ENCODE peak calls at places on chromosomes 12 and 14, in six cellular contexts. One of them, this sample, is unnamed.

GRCh38 chr12:16118586-16118985 is 158.9 kb downstream of the SLC15A5 start:
- DNase-seq in K562: no peak
- DNase-seq in PC-3: no peak
- DNase-seq in hepatocyte: no peak
- DNase-seq in neuronal stem cell: peak; percentile 21
- DNase-seq in OCI-LY7: no peak
- DNase-seq in this sample: no peak

GRCh38 chr12:57152408-57153038 is 5.1 kb upstream of the LRP1-AS start:
- DNase-seq in neuronal stem cell: no peak
- DNase-seq in PC-3: no peak
- DNase-seq in hepatocyte: no peak
- DNase-seq in OCI-LY7: no peak
- DNase-seq in K562: no peak
- DNase-seq in this sample: no peak

GRCh38 chr14:68628605-68629310 is 164.1 kb downstream of the ZFP36L1 start:
- DNase-seq in OCI-LY7: no peak
- DNase-seq in hepatocyte: peak; percentile 64
- DNase-seq in PC-3: peak; percentile 38
- DNase-seq in K562: no peak
- DNase-seq in neuronal stem cell: no peak
- DNase-seq in this sample: no peak

GRCh38 chr14:96149131-96149530 is 55.5 kb upstream of the BDKRB2 start:
- DNase-seq in OCI-LY7: no peak
- DNase-seq in neuronal stem cell: no peak
- DNase-seq in PC-3: no peak
- DNase-seq in K562: no peak
- DNase-seq in hepatocyte: no peak
- DNase-seq in this sample: no peak

GRCh38 chr14:32073537-32074189 is 3.4 kb upstream of the ARHGAP5 start:
- DNase-seq in neuronal stem cell: peak; percentile 62
- DNase-seq in PC-3: peak; percentile 93
- DNase-seq in hepatocyte: peak; percentile 81
- DNase-seq in K562: peak; percentile 76
- DNase-seq in OCI-LY7: peak; percentile 79
- DNase-seq in this sample: no peak

GRCh38 chr14:36091096-36091495 is 85.4 kb downstream of the PTCSC3 start:
- DNase-seq in K562: peak; percentile 5
- DNase-seq in OCI-LY7: no peak
- DNase-seq in hepatocyte: peak; percentile 82
- DNase-seq in PC-3: peak; percentile 75
- DNase-seq in neuronal stem cell: no peak
- DNase-seq in this sample: no peak

GRCh38 chr12:31728289-31728916 is 418 bp downstream of the AMN1 start:
- DNase-seq in neuronal stem cell: no peak
- DNase-seq in PC-3: no peak
- DNase-seq in hepatocyte: peak; percentile 51
- DNase-seq in OCI-LY7: peak; percentile 63
- DNase-seq in K562: peak; percentile 71
- DNase-seq in this sample: no peak

GRCh38 chr12:124525455-124525854 is 42.0 kb downstream of the NCOR2 start:
- DNase-seq in neuronal stem cell: no peak
- DNase-seq in PC-3: no peak
- DNase-seq in OCI-LY7: no peak
- DNase-seq in K562: no peak
- DNase-seq in hepatocyte: no peak
- DNase-seq in this sample: no peak

GRCh38 chr12:30794591-30795409 is 40.0 kb upstream of the CAPRIN2 start:
- DNase-seq in neuronal stem cell: peak; percentile 23
- DNase-seq in hepatocyte: peak; percentile 16
- DNase-seq in PC-3: peak; percentile 91
- DNase-seq in K562: peak; percentile 39
- DNase-seq in OCI-LY7: no peak
- DNase-seq in this sample: no peak

GRCh38 chr14:98665019-98665418 is 607.0 kb downstream of the BCL11B start:
- DNase-seq in OCI-LY7: no peak
- DNase-seq in hepatocyte: no peak
- DNase-seq in K562: no peak
- DNase-seq in PC-3: no peak
- DNase-seq in neuronal stem cell: no peak
- DNase-seq in this sample: no peak

GRCh38 chr12:27367078-27367477 is 34.4 kb downstream of the BMAL2 start:
- DNase-seq in K562: no peak
- DNase-seq in neuronal stem cell: no peak
- DNase-seq in hepatocyte: no peak
- DNase-seq in PC-3: peak; percentile 37
- DNase-seq in OCI-LY7: no peak
- DNase-seq in this sample: no peak

GRCh38 chr12:127399451-127399850 is 867.5 kb upstream of the TMEM132C start:
- DNase-seq in PC-3: no peak
- DNase-seq in neuronal stem cell: no peak
- DNase-seq in K562: no peak
- DNase-seq in OCI-LY7: no peak
- DNase-seq in hepatocyte: no peak
- DNase-seq in this sample: no peak

GRCh38 chr14:77124345-77125274 is 17.0 kb downstream of the ZDHHC22 start:
- DNase-seq in K562: peak; percentile 39
- DNase-seq in PC-3: peak; percentile 38
- DNase-seq in neuronal stem cell: peak; percentile 40
- DNase-seq in OCI-LY7: peak; percentile 51
- DNase-seq in hepatocyte: peak; percentile 78
- DNase-seq in this sample: no peak

GRCh38 chr12:121803861-121804416 is at the start of gene SETD1B:
- DNase-seq in neuronal stem cell: no peak
- DNase-seq in OCI-LY7: peak; percentile 79
- DNase-seq in hepatocyte: peak; percentile 69
- DNase-seq in PC-3: peak; percentile 51
- DNase-seq in K562: peak; percentile 78
- DNase-seq in this sample: no peak

GRCh38 chr12:13337786-13338185 is 141.3 kb downstream of the EMP1 start:
- DNase-seq in K562: no peak
- DNase-seq in OCI-LY7: no peak
- DNase-seq in PC-3: no peak
- DNase-seq in hepatocyte: no peak
- DNase-seq in neuronal stem cell: no peak
- DNase-seq in this sample: no peak

GRCh38 chr14:73759183-73759713 is 45.1 kb upstream of the PNMA1 start:
- DNase-seq in neuronal stem cell: no peak
- DNase-seq in K562: peak; percentile 77
- DNase-seq in PC-3: peak; percentile 56
- DNase-seq in hepatocyte: peak; percentile 85
- DNase-seq in OCI-LY7: peak; percentile 66
- DNase-seq in this sample: no peak
- H2AFZ ChIP-seq in neuronal stem cell: peak overlapping the region; percentile 90
- H2AFZ ChIP-seq in K562: no peak overlapping the region
- H2AFZ ChIP-seq in PC-3: peak overlapping the region; percentile 63
- H2AFZ ChIP-seq in hepatocyte: no peak overlapping the region
- H2AFZ ChIP-seq in OCI-LY7: no peak overlapping the region
- H2AFZ ChIP-seq in this sample: no peak overlapping the region

GRCh38 chr12:89356069-89356665 is 3.9 kb upstream of the DUSP6 start:
- DNase-seq in OCI-LY7: no peak
- DNase-seq in PC-3: no peak
- DNase-seq in neuronal stem cell: no peak
- DNase-seq in hepatocyte: no peak
- DNase-seq in K562: no peak
- DNase-seq in this sample: no peak

GRCh38 chr12:89355243-89356068 is 3.2 kb upstream of the DUSP6 start:
- DNase-seq in OCI-LY7: no peak
- DNase-seq in K562: no peak
- DNase-seq in neuronal stem cell: no peak
- DNase-seq in PC-3: no peak
- DNase-seq in hepatocyte: no peak
- DNase-seq in this sample: no peak

GRCh38 chr12:89359615-89360014 is 7.3 kb upstream of the DUSP6 start:
- DNase-seq in PC-3: no peak
- DNase-seq in OCI-LY7: no peak
- DNase-seq in neuronal stem cell: no peak
- DNase-seq in K562: no peak
- DNase-seq in hepatocyte: no peak
- DNase-seq in this sample: no peak

GRCh38 chr12:89358805-89359204 is 6.5 kb upstream of the DUSP6 start:
- DNase-seq in K562: no peak
- DNase-seq in neuronal stem cell: no peak
- DNase-seq in hepatocyte: no peak
- DNase-seq in PC-3: no peak
- DNase-seq in OCI-LY7: no peak
- DNase-seq in this sample: no peak

DNA sequence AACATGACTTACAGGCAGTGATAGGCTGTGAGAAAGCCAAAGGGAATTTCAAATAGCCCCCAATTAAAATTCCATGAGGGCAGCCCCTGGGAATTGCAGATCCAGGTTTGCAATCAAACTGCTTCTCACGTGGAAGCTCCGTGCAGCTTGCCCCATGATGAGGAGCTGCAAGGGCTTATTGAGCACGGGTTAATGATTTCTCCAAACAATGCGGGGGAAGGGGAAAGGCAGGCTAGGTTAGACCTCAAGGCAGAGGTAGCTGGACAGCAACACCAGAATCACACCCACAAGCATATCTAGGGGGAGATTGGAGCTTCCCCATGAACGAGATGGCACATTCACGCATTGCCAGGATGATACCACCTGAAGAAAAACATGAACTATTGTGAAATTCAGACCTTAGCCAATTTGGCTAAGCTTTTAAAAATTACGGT is 5.0 kb upstream of the DUSP6 start:
- DNase-seq in K562: no peak
- DNase-seq in neuronal stem cell: no peak
- DNase-seq in PC-3: no peak
- DNase-seq in OCI-LY7: no peak
- DNase-seq in hepatocyte: peak; percentile 70
- DNase-seq in this sample: no peak
- H2AFZ ChIP-seq in K562: no peak overlapping the region
- H2AFZ ChIP-seq in neuronal stem cell: no peak overlapping the region
- H2AFZ ChIP-seq in PC-3: no peak overlapping the region
- H2AFZ ChIP-seq in OCI-LY7: no peak overlapping the region
- H2AFZ ChIP-seq in hepatocyte: no peak overlapping the region
- H2AFZ ChIP-seq in this sample: no peak overlapping the region

DNA sequence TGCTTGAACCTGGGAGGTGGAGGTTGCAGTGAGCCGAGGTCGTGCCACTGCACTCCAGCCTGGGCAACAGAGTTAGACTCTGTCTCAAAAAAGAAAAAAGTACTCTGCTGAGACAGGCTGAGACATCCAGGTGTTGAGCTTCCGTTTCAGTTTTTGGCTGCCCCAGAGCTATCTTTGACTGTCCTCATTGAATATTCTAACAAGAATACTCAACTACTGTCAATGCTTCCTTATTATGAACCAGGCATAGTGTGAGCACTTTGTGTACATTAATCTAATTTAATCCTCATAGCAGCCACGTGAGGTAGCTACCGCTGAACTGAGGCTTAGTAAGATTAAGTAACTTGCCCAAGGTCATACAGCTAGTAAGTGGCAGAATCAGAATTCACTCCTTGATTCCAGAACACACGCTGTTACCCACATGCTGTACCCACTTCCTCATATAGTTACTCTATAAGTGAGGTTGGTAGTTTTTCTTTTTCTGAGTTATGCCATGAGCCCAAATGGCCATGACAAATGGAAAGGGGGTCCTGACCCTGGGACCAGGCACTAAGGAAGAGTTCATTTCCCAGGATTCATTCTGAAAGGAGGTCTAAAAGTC is 11.3 kb downstream of the ALDH1L2 start:
- DNase-seq in hepatocyte: no peak
- DNase-seq in K562: no peak
- DNase-seq in OCI-LY7: peak; percentile 75
- DNase-seq in neuronal stem cell: no peak
- DNase-seq in PC-3: no peak
- DNase-seq in this sample: no peak
- H2AFZ ChIP-seq in hepatocyte: no peak overlapping the region
- H2AFZ ChIP-seq in K562: no peak overlapping the region
- H2AFZ ChIP-seq in OCI-LY7: peak overlapping the region; percentile 80
- H2AFZ ChIP-seq in neuronal stem cell: no peak overlapping the region
- H2AFZ ChIP-seq in PC-3: no peak overlapping the region
- H2AFZ ChIP-seq in this sample: no peak overlapping the region

DNA sequence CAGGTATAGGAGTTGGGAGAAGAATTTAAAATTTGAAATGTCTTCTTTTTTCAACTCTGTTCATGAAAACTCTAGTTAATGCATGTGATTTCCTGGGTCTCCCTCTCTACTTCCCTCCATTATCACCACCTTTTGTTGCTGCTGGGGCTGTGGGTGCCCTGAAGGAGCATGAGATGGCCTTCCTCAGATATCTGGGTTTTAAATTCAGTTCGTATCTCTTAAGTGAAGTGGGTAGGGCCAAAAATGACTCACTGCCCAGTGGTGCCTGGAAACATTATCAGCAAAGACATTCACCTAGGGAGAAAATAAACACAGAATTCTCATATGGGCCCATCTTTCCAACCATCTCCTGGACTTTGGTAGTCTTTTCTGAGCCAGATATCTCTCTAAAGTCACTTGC is 234.9 kb upstream of the PLEKHG7 start:
- DNase-seq in K562: peak; percentile 70
- DNase-seq in hepatocyte: peak; percentile 50
- DNase-seq in neuronal stem cell: no peak
- DNase-seq in OCI-LY7: peak; percentile 59
- DNase-seq in PC-3: peak; percentile 4
- DNase-seq in this sample: no peak
- H2AFZ ChIP-seq in K562: no peak overlapping the region
- H2AFZ ChIP-seq in hepatocyte: no peak overlapping the region
- H2AFZ ChIP-seq in neuronal stem cell: no peak overlapping the region
- H2AFZ ChIP-seq in OCI-LY7: peak overlapping the region; percentile 42
- H2AFZ ChIP-seq in PC-3: no peak overlapping the region
- H2AFZ ChIP-seq in this sample: no peak overlapping the region

GRCh38 chr12:63382930-63383329 is 231.9 kb upstream of the AVPR1A start:
- DNase-seq in hepatocyte: no peak
- DNase-seq in PC-3: no peak
- DNase-seq in K562: no peak
- DNase-seq in OCI-LY7: no peak
- DNase-seq in neuronal stem cell: no peak
- DNase-seq in this sample: no peak

GRCh38 chr12:63387736-63388135 is 236.7 kb upstream of the AVPR1A start:
- DNase-seq in hepatocyte: peak; percentile 24
- DNase-seq in PC-3: no peak
- DNase-seq in neuronal stem cell: no peak
- DNase-seq in K562: no peak
- DNase-seq in OCI-LY7: no peak
- DNase-seq in this sample: no peak
- H2AFZ ChIP-seq in hepatocyte: no peak overlapping the region
- H2AFZ ChIP-seq in PC-3: no peak overlapping the region
- H2AFZ ChIP-seq in neuronal stem cell: no peak overlapping the region
- H2AFZ ChIP-seq in K562: no peak overlapping the region
- H2AFZ ChIP-seq in OCI-LY7: no peak overlapping the region
- H2AFZ ChIP-seq in this sample: no peak overlapping the region